ENCODE peak calls at places on chromosomes 11 and 22, in nine cellular contexts. C is NCI-H1105; W is astrocyte of the cerebellum; Y is NCI-H187; M is A549; J is activated CD4-positive, alpha-beta T cell treated with anti-CD3 and anti-CD28 coated beads for 36 hours; L is stimulated activated effector memory CD8-positive, alpha-beta T cell treated with anti-CD3 and anti-CD28 coated beads, Interleukin-12 subunit alpha, Interleukin-12 subunit beta, amount 100 ng/mL, for 72 hours; S is mammary epithelial cell; I is stimulated activated naive CD4-positive, alpha-beta T cell. R is an unnamed sample.
A peak's percentile ranks its signal among the peaks of the same experiment; 100 is the strongest.

GRCh38 chr11:15923169-15923568 is 433.2 kb downstream of the SOX6 start:
- DNase-seq in C (no peak), W (no peak), Y (no peak), M (no peak), J (no peak), L (no peak), S (peak; percentile 29), I (no peak), R (peak; percentile 35)

GRCh38 chr11:92180664-92181251 is 43.9 kb upstream of the FAT3 start:
- DNase-seq in C (no peak), W (peak; percentile 50), Y (no peak), M (no peak), J (no peak), L (no peak), S (peak; percentile 82), I (no peak), R (no peak)

GRCh38 chr22:27685515-27685914 is 116.0 kb downstream of the MN1 start:
- DNase-seq in C (no peak), W (no peak), Y (no peak), M (no peak), J (no peak), L (no peak), S (no peak), I (no peak), R (no peak)

GRCh38 chr11:25247336-25247735 is 750.5 kb downstream of the LUZP2 start:
- DNase-seq in C (no peak), W (no peak), Y (no peak), M (no peak), J (no peak), L (no peak), S (peak; percentile 2), I (no peak), R (no peak)

GRCh38 chr11:45692808-45693453 is 27.5 kb upstream of the CHST1 start:
- DNase-seq in C (no peak), W (no peak), Y (no peak), M (no peak), J (peak; percentile 12), L (no peak), S (no peak), I (no peak), R (no peak)

GRCh38 chr22:44352378-44353062 is 39.8 kb upstream of the SHISAL1 start:
- DNase-seq in C (no peak), W (no peak), Y (no peak), M (no peak), J (no peak), L (no peak), S (no peak), I (no peak), R (no peak)

GRCh38 chr11:34987617-34988016 is 71.2 kb downstream of the PDHX start:
- DNase-seq in C (no peak), W (no peak), Y (no peak), M (no peak), J (no peak), L (no peak), S (no peak), I (no peak), R (no peak)

GRCh38 chr11:3169235-3169951 is 4.3 kb upstream of the OSBPL5 start:
- DNase-seq in C (no peak), W (no peak), Y (no peak), M (peak; percentile 31), J (peak; percentile 72), L (no peak), S (peak; percentile 69), I (no peak), R (no peak)

GRCh38 chr11:71895961-71896360 is 17.7 kb downstream of the DEFB131B start:
- DNase-seq in C (no peak), W (no peak), Y (no peak), M (no peak), J (no peak), L (no peak), S (no peak), I (no peak), R (no peak)

GRCh38 chr22:31347251-31348008 is 1.3 kb upstream of the PATZ1 start:
- DNase-seq in C (peak; percentile 46), W (peak; percentile 42), Y (no peak), M (peak; percentile 71), J (peak; percentile 81), L (peak; percentile 79), S (peak; percentile 50), I (peak; percentile 61), R (peak; percentile 82)

GRCh38 chr22:40415531-40416266 is 45.3 kb downstream of the SGSM3 start:
- DNase-seq in C (no peak), W (no peak), Y (no peak), M (no peak), J (no peak), L (no peak), S (no peak), I (peak; percentile 22), R (no peak)

GRCh38 chr22:49657275-49657973 is 170.2 kb downstream of the BRD1 start:
- DNase-seq in C (no peak), W (no peak), Y (no peak), M (no peak), J (peak; percentile 89), L (peak; percentile 78), S (no peak), I (peak; percentile 75), R (no peak)

GRCh38 chr11:130571519-130571918 is 123.1 kb downstream of the ADAMTS15 start:
- DNase-seq in C (no peak), W (no peak), Y (no peak), M (no peak), J (no peak), L (no peak), S (no peak), I (no peak), R (no peak)

GRCh38 chr11:101759771-101760450 is 154.9 kb upstream of the CEP126 start:
- DNase-seq in C (no peak), W (no peak), Y (no peak), M (peak; percentile 27), J (no peak), L (no peak), S (no peak), I (no peak), R (peak; percentile 41)

GRCh38 chr11:14727215-14727614 is 83.6 kb downstream of the PDE3B start:
- DNase-seq in C (no peak), W (no peak), Y (no peak), M (no peak), J (no peak), L (no peak), S (no peak), I (no peak), R (no peak)

GRCh38 chr11:56545531-56545930 is 2.5 kb upstream of the OR5M11 start:
- DNase-seq in C (no peak), W (no peak), Y (no peak), M (no peak), J (no peak), L (no peak), S (no peak), I (no peak), R (no peak)

GRCh38 chr11:117725048-117725734 is 71.8 kb downstream of the DSCAML1 start:
- DNase-seq in C (no peak), W (no peak), Y (no peak), M (no peak), J (no peak), L (no peak), S (no peak), I (no peak), R (no peak)

GRCh38 chr11:10654211-10655150 is 39.1 kb downstream of the IRAG1 start:
- DNase-seq in C (peak; percentile 16), W (no peak), Y (no peak), M (peak; percentile 72), J (peak; percentile 53), L (no peak), S (peak; percentile 55), I (peak; percentile 65), R (peak; percentile 48)

GRCh38 chr11:47280860-47281259 is 10.9 kb downstream of the MADD start:
- DNase-seq in C (no peak), W (no peak), Y (no peak), M (no peak), J (no peak), L (no peak), S (no peak), I (no peak), R (no peak)

GRCh38 chr11:133212201-133212600 is 320.1 kb downstream of the OPCML start:
- DNase-seq in C (no peak), W (no peak), Y (no peak), M (no peak), J (no peak), L (no peak), S (no peak), I (no peak), R (no peak)

GRCh38 chr11:126284829-126285228 is 1.9 kb downstream of the TIRAP start:
- DNase-seq in C (peak; percentile 91), W (peak; percentile 96), Y (peak; percentile 28), M (peak; percentile 48), J (peak; percentile 96), L (peak; percentile 87), S (peak; percentile 93), I (peak; percentile 23), R (peak; percentile 95)

GRCh38 chr22:22812031-22812905 is 75.3 kb upstream of the IGLL5 start:
- DNase-seq in C (no peak), W (no peak), Y (no peak), M (no peak), J (no peak), L (no peak), S (no peak), I (no peak), R (no peak)

GRCh38 chr11:109547356-109548027 is 125.5 kb downstream of the C11orf87 start:
- DNase-seq in C (no peak), W (peak; percentile 64), Y (no peak), M (no peak), J (no peak), L (no peak), S (peak; percentile 42), I (no peak), R (no peak)

GRCh38 chr22:37020192-37020479 is 594 bp downstream of the MPST start:
- DNase-seq in C (no peak), W (no peak), Y (no peak), M (peak; percentile 61), J (no peak), L (no peak), S (peak; percentile 56), I (no peak), R (no peak)

GRCh38 chr22:44689173-44689572 is 12.8 kb upstream of the PRR5 start:
- DNase-seq in C (no peak), W (no peak), Y (no peak), M (no peak), J (no peak), L (no peak), S (no peak), I (no peak), R (no peak)

GRCh38 chr11:128725630-128726461 is 32.0 kb downstream of the FLI1 start:
- DNase-seq in C (no peak), W (no peak), Y (no peak), M (no peak), J (peak; percentile 65), L (peak; percentile 72), S (peak; percentile 68), I (peak; percentile 88), R (peak; percentile 54)

GRCh38 chr11:128763224-128763623 is 69.4 kb downstream of the FLI1 start:
- DNase-seq in C (no peak), W (peak; percentile 23), Y (no peak), M (no peak), J (no peak), L (no peak), S (no peak), I (no peak), R (no peak)

GRCh38 chr11:60077216-60077817 is 11.1 kb upstream of the MS4A2 start:
- DNase-seq in C (no peak), W (no peak), Y (no peak), M (no peak), J (no peak), L (no peak), S (no peak), I (no peak), R (no peak)

GRCh38 chr11:134034496-134035381 is 34.1 kb upstream of the JAM3 start:
- DNase-seq in C (peak; percentile 81), W (no peak), Y (no peak), M (no peak), J (no peak), L (no peak), S (peak; percentile 44), I (no peak), R (no peak)

GRCh38 chr22:24128024-24128423 is 53.3 kb upstream of the SUSD2 start:
- DNase-seq in C (no peak), W (no peak), Y (no peak), M (no peak), J (no peak), L (no peak), S (no peak), I (no peak), R (no peak)

GRCh38 chr22:39097098-39098020 is at the start of gene APOBEC3H:
- DNase-seq in C (peak; percentile 16), W (no peak), Y (no peak), M (no peak), J (peak; percentile 30), L (peak; percentile 80), S (peak; percentile 91), I (peak; percentile 9), R (no peak)

R was measured in NCI-H526 treated with DMSO at 0.1 percent for 48 hours.